ENCODE peak calls at places on chromosomes 16 and 17, in seven cellular contexts. T is Peyer's patch, C is esophagus squamous epithelium, A is A673, N is Karpas-422, Y is cardiac muscle cell, Q is ascending aorta. U is an unnamed sample.

GRCh38 chr16:57633383-57634064 is 5.1 kb downstream of the ADGRG1 start:
- DNase-seq in T (no peak), C (no peak), A (no peak), N (no peak), Y (no peak), Q (no peak), U (no peak)

GRCh38 chr17:63455417-63455816 is 9.3 kb upstream of the CYB561 start:
- DNase-seq in T (peak), C (no peak), A (no peak), N (no peak), Y (no peak), Q (no peak), U (no peak)

GRCh38 chr17:37608369-37609169 is 649 bp downstream of the SYNRG start:
- DNase-seq in T (no peak), C (no peak), A (peak), N (peak), Y (peak), Q (no peak), U (no peak)

GRCh38 chr17:48236681-48237134 is 129.1 kb downstream of the SNX11 start:
- DNase-seq in T (no peak), C (no peak), A (peak), N (no peak), Y (peak), Q (no peak), U (no peak)

GRCh38 chr16:27491894-27492587 is 57.7 kb downstream of the GTF3C1 start:
- DNase-seq in T (no peak), C (no peak), A (peak), N (no peak), Y (no peak), Q (no peak), U (no peak)

GRCh38 chr17:694239-694638 is 20.4 kb downstream of the VPS53 start:
- DNase-seq in T (no peak), C (no peak), A (peak), N (no peak), Y (peak), Q (no peak), U (no peak)

GRCh38 chr17:73690581-73691135 is 46.4 kb upstream of the SDK2 start:
- DNase-seq in T (no peak), C (no peak), A (peak), N (no peak), Y (no peak), Q (no peak), U (no peak)

GRCh38 chr16:13312063-13312462 is 410.7 kb downstream of the SHISA9 start:
- DNase-seq in T (no peak), C (no peak), A (no peak), N (no peak), Y (no peak), Q (no peak), U (no peak)

GRCh38 chr16:11232852-11233726 is 22.9 kb downstream of the SOCS1 start:
- DNase-seq in T (peak), C (no peak), A (no peak), N (no peak), Y (no peak), Q (no peak), U (no peak)

GRCh38 chr16:69741951-69742904 is 12.5 kb downstream of the NOB1 start:
- DNase-seq in T (peak), C (no peak), A (no peak), N (no peak), Y (peak), Q (no peak), U (peak)

GRCh38 chr16:22664132-22664531 is 149.8 kb upstream of the HS3ST2 start:
- DNase-seq in T (no peak), C (no peak), A (no peak), N (no peak), Y (no peak), Q (no peak), U (no peak)

GRCh38 chr16:84519855-84520254 is 15.4 kb upstream of the MEAK7 start:
- DNase-seq in T (no peak), C (no peak), A (no peak), N (no peak), Y (no peak), Q (no peak), U (no peak)

GRCh38 chr16:85195271-85195647 is 83.0 kb upstream of the CIBAR2 start:
- DNase-seq in T (no peak), C (no peak), A (no peak), N (no peak), Y (no peak), Q (no peak), U (no peak)

GRCh38 chr16:52393448-52393847 is 153.5 kb downstream of the TOX3 start:
- DNase-seq in T (no peak), C (no peak), A (no peak), N (no peak), Y (no peak), Q (no peak), U (no peak)

GRCh38 chr17:68513932-68514331 is 1.7 kb downstream of the PRKAR1A start:
- DNase-seq in T (no peak), C (no peak), A (no peak), N (no peak), Y (no peak), Q (no peak), U (no peak)

GRCh38 chr17:10130263-10130662 is 68.1 kb downstream of the GAS7 start:
- DNase-seq in T (no peak), C (no peak), A (no peak), N (peak), Y (peak), Q (no peak), U (no peak)

GRCh38 chr17:14922421-14922820 is 342.7 kb downstream of the PMP22 start:
- DNase-seq in T (no peak), C (no peak), A (no peak), N (no peak), Y (peak), Q (no peak), U (no peak)

GRCh38 chr16:70438983-70439862 is at the start of gene ST3GAL2:
- DNase-seq in T (peak), C (peak), A (peak), N (peak), Y (peak), Q (peak), U (peak)

GRCh38 chr17:75096082-75096625 is 8.4 kb downstream of the SLC16A5 start:
- DNase-seq in T (peak), C (no peak), A (no peak), N (no peak), Y (peak), Q (peak), U (peak)

GRCh38 chr17:19752216-19753048 is 4.3 kb upstream of the ALDH3A1 start:
- DNase-seq in T (no peak), C (no peak), A (no peak), N (no peak), Y (no peak), Q (no peak), U (no peak)

DNA sequence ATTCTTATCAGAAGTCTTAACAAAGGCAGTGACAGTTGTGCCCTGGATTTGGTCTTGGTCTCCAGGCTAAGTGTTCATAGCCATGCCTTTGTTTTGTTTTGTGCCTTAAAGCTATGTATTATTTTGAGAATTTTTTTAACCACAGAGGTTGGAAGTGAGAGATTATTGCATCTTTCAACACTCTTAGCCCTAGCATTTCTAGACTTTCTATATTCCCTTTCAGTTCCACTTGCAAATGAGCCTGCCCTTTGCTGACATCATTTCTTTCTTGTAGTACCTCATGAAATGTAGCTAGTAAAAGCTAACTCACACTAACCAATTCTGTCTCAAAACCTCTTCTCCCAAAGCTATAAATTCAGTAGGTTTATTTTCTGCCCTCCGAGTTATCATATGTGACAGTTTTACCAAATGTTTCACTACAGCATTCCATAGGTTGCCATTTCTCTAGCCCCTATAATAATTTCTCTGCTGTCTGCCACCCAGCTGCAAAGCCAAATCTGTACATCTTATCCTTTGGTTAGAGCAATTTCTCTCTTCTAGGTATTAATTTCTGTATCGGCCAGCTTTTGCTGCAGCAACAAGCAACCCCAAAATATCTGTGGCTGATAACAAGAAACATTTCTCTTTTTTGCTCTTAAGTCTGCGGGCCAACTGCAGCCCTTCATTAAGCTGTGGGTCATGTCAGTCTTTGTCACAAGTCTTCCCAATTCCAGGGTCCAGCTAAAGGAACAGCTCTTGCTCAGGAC is 14.2 kb upstream of the CCL1 start:
- DNase-seq in T (no peak), C (no peak), A (no peak), N (no peak), Y (no peak), Q (no peak), U (no peak)
- H3K4me3 ChIP-seq in T (no peak), C (no peak), A (no peak), N (no peak), Y (no peak), Q (no peak), U (no peak)

GRCh38 chr17:42436401-42436800 is 13.3 kb upstream of the CAVIN1 start:
- DNase-seq in T (no peak), C (no peak), A (peak), N (no peak), Y (peak), Q (no peak), U (no peak)

GRCh38 chr17:42438600-42439567 is 15.8 kb upstream of the CAVIN1 start:
- DNase-seq in T (peak), C (no peak), A (no peak), N (peak), Y (peak), Q (no peak), U (no peak)

DNA sequence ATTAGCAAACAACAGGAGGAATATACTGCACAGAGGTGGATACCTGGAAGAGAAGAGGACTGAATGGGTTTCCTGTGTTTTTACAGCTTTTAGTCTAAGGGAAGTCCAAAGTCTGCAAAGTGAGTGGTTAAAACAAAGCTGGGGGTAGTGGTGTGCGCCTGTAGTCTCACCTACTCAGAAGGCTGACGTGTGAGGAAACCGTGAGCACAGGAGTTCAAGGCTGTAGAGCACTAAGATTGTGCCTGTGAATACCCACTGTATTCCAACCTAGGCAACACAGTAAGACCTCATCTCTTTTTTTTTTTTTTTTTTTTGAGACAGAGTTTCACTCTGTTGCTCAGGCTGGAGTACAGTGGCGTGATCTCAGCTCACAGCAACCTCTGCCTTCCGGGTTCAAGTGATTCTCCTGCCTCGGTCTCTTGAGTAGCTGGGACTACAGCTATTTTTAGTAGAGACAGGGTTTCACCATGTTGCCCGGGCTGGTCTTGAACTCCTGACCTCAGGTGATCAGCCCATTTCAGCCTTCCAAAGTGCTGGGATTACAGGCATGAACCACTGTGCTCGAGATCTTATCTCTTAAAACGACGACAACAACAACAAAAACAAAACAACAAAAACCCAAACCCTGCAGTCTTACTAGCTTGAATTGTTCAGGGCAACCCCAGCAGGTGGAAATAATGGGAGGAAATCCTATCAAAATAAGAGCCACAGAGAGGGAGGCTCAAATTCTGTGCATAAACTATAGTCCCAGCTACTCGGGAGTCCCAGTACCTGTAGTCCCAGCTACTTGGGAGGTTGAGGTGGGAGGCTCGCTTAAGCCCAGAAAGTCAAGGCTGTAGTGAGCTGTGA is 16.7 kb upstream of the ATP6V0A1 start:
- DNase-seq in T (no peak), C (no peak), A (no peak), N (no peak), Y (no peak), Q (no peak), U (no peak)
- H3K27ac ChIP-seq in T (no peak), C (no peak), A (no peak), N (no peak), Y (no peak), Q (no peak), U (no peak)

GRCh38 chr16:325375-326155 is 27.0 kb downstream of the AXIN1 start:
- DNase-seq in T (peak), C (no peak), A (no peak), N (no peak), Y (no peak), Q (no peak), U (no peak)
- H3K4me3 ChIP-seq in T (peak), C (no peak), A (no peak), N (no peak), Y (no peak), Q (no peak), U (no peak)

GRCh38 chr17:4953461-4953961 is 2.6 kb downstream of the ENO3 start:
- DNase-seq in T (peak), C (no peak), A (no peak), N (no peak), Y (peak), Q (peak), U (no peak)
- H3K27ac ChIP-seq in T (no peak), C (no peak), A (no peak), N (no peak), Y (peak), Q (peak), U (no peak)

GRCh38 chr17:66468241-66469087 is 166.1 kb downstream of the PRKCA start:
- DNase-seq in T (no peak), C (no peak), A (no peak), N (no peak), Y (peak), Q (no peak), U (peak)

GRCh38 chr17:66466421-66466820 is 164.0 kb downstream of the PRKCA start:
- DNase-seq in T (no peak), C (no peak), A (no peak), N (no peak), Y (no peak), Q (no peak), U (no peak)

GRCh38 chr17:66467766-66468165 is 165.4 kb downstream of the PRKCA start:
- DNase-seq in T (no peak), C (no peak), A (no peak), N (no peak), Y (peak), Q (no peak), U (no peak)

GRCh38 chr17:66465701-66466100 is 163.3 kb downstream of the PRKCA start:
- DNase-seq in T (no peak), C (no peak), A (no peak), N (no peak), Y (no peak), Q (no peak), U (no peak)

DNA sequence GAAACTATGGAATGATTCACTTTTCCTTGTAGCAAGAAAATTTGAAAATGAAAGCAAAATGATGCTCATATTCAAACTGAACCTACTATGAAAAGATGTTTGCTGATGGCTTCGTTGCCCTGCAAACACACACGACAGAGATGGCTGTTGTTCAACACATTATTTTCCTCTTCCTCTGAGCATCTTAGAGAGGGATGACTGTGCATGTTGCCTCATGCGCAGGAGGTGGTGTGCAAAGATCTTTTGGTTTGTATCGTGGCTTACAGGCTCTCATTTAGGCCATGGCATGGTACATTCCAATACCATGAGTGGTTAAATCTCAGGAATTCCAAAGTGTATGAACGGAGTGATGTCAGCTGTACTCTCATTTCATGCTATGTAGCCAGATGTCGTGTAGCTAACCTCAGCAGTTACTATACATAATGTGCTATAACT is 164.5 kb downstream of the PRKCA start:
- DNase-seq in T (no peak), C (no peak), A (peak), N (no peak), Y (peak), Q (no peak), U (peak)
- H3K4me3 ChIP-seq in T (no peak), C (no peak), A (no peak), N (no peak), Y (no peak), Q (no peak), U (no peak)

GRCh38 chr16:50146479-50147435 is 6.3 kb upstream of the TENT4B start:
- DNase-seq in T (no peak), C (no peak), A (peak), N (no peak), Y (peak), Q (no peak), U (no peak)
- H3K27ac ChIP-seq in T (no peak), C (no peak), A (peak), N (no peak), Y (peak), Q (no peak), U (no peak)

U was measured in adrenal gland.